ENCODE peak calls at places on chromosomes 12 and 14, in six cellular contexts. Y, F, Q, E, U and X are unnamed samples.

GRCh38 chr12:106084759-106085158 is 54.0 kb downstream of the NUAK1 start:
- DNase-seq in Y (no peak), F (no peak), Q (no peak), E (no peak), U (no peak), X (no peak)

GRCh38 chr12:29752121-29752520 is 31.6 kb downstream of the TMTC1 start:
- DNase-seq in Y (no peak), F (no peak), Q (no peak), E (no peak), U (no peak), X (no peak)

GRCh38 chr12:29164477-29165163 is 15.5 kb downstream of the FAR2 start:
- DNase-seq in Y (no peak), F (peak), Q (peak), E (peak), U (peak), X (no peak)

GRCh38 chr12:172732-173161 is 41.2 kb downstream of the SLC6A12 start:
- DNase-seq in Y (no peak), F (no peak), Q (no peak), E (no peak), U (no peak), X (no peak)

GRCh38 chr12:15629108-15629507 is 160.1 kb downstream of the EPS8 start:
- DNase-seq in Y (no peak), F (peak), Q (peak), E (peak), U (peak), X (no peak)

GRCh38 chr12:30970559-30971202 is 44.1 kb downstream of the TSPAN11 start:
- DNase-seq in Y (no peak), F (no peak), Q (no peak), E (peak), U (no peak), X (no peak)

GRCh38 chr12:113241191-113242017 is 20.1 kb downstream of the TPCN1 start:
- DNase-seq in Y (no peak), F (peak), Q (no peak), E (peak), U (peak), X (no peak)

GRCh38 chr14:87916103-87916885 is 76.7 kb downstream of the GALC start:
- DNase-seq in Y (no peak), F (no peak), Q (no peak), E (no peak), U (no peak), X (no peak)

GRCh38 chr12:106417926-106418910 is 60.7 kb downstream of the POLR3B start:
- DNase-seq in Y (no peak), F (peak), Q (no peak), E (no peak), U (peak), X (no peak)

GRCh38 chr12:119072463-119072862 is 91.1 kb downstream of the SRRM4 start:
- DNase-seq in Y (no peak), F (no peak), Q (no peak), E (no peak), U (no peak), X (no peak)

GRCh38 chr14:87899228-87899627 is 93.8 kb downstream of the GALC start:
- DNase-seq in Y (no peak), F (no peak), Q (no peak), E (no peak), U (no peak), X (no peak)

GRCh38 chr12:43896496-43896895 is 60.6 kb downstream of the TMEM117 start:
- DNase-seq in Y (no peak), F (no peak), Q (no peak), E (no peak), U (no peak), X (no peak)

GRCh38 chr12:90622431-90622830 is 332.5 kb downstream of the CCER1 start:
- DNase-seq in Y (no peak), F (peak), Q (no peak), E (peak), U (no peak), X (no peak)

GRCh38 chr12:128761305-128761880 is 62.4 kb downstream of the SLC15A4 start:
- DNase-seq in Y (no peak), F (no peak), Q (no peak), E (no peak), U (no peak), X (no peak)

GRCh38 chr12:102645968-102646367 is 165.6 kb upstream of the IGF1 start:
- DNase-seq in Y (no peak), F (no peak), Q (no peak), E (no peak), U (no peak), X (no peak)

GRCh38 chr14:61517861-61518802 is 177.2 kb upstream of the HIF1A start:
- DNase-seq in Y (no peak), F (no peak), Q (peak), E (peak), U (no peak), X (no peak)

GRCh38 chr12:53757095-53757770 is 5.5 kb upstream of the CISTR start:
- DNase-seq in Y (peak), F (peak), Q (peak), E (peak), U (no peak), X (no peak)

GRCh38 chr14:95519699-95520098 is 3.2 kb upstream of the SYNE3 start:
- DNase-seq in Y (peak), F (peak), Q (peak), E (peak), U (peak), X (no peak)

GRCh38 chr12:48026081-48026827 is 22.0 kb upstream of the COL2A1 start:
- DNase-seq in Y (no peak), F (no peak), Q (no peak), E (no peak), U (no peak), X (no peak)

GRCh38 chr12:76559277-76560082 is at the start of gene OSBPL8:
- DNase-seq in Y (peak), F (peak), Q (peak), E (peak), U (peak), X (peak)
- TF ChIP-seq CTCF in Y (peak), F (no peak), Q (no peak), E (no peak), U (no peak), X (no peak)

GRCh38 chr12:69284131-69284530 is 44.8 kb downstream of the CPSF6 start:
- DNase-seq in Y (peak), F (peak), Q (peak), E (peak), U (no peak), X (peak)
- TF ChIP-seq CTCF in Y (no peak), F (peak), Q (no peak), E (no peak), U (peak), X (no peak)

DNA sequence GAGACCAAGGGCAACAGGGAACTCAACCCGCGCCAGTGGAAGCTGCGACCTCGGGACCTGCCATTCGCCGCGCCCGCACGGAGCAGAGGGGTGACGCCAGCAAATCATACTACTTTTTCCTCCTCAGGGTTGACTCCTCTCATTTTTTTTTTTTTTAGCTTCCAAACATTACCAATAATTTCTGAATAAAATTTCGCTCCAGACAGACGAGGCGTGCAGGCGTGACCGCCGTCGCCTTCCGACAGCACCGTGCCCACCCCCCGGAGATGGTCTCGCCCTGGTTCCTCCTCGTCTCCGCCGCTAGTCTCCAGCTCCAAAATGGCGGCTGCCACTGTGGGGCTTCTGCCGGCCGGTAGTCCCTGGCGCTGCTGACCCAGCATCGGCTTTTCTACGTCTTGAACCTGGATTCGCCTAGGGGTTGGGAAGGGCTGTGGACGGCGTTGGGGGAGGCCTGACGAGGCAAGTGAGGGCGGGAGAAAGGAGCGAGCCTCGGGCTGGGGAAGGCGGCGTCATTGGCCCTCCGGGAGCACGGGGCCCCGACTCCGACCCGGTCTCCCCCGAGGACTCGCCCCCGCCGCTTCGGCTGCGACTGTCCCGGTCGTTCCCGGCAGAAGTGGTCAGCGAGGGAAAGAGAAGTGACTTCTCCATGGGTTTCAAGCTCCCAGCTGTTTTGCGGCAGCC is at the start of the genes CPSF2 and NDUFB1:
- DNase-seq in Y (peak), F (peak), Q (peak), E (peak), U (no peak), X (peak)
- TF ChIP-seq CTCF in Y (no peak), F (no peak), Q (no peak), E (no peak), U (no peak), X (no peak)

GRCh38 chr14:40417777-40418401 is 985.7 kb upstream of the FBXO33 start:
- DNase-seq in Y (no peak), F (peak), Q (peak), E (no peak), U (no peak), X (no peak)
- TF ChIP-seq CTCF in Y (peak), F (peak), Q (peak), E (peak), U (no peak), X (peak)

GRCh38 chr14:97777622-97778021 is 980.4 kb downstream of the VRK1 start:
- DNase-seq in Y (no peak), F (no peak), Q (no peak), E (no peak), U (no peak), X (no peak)

GRCh38 chr14:97783001-97783400 is 985.8 kb downstream of the VRK1 start:
- DNase-seq in Y (no peak), F (no peak), Q (no peak), E (no peak), U (no peak), X (no peak)

GRCh38 chr14:97779140-97779539 is 982.0 kb downstream of the VRK1 start:
- DNase-seq in Y (no peak), F (no peak), Q (no peak), E (no peak), U (no peak), X (no peak)

GRCh38 chr14:97781961-97782360 is 984.8 kb downstream of the VRK1 start:
- DNase-seq in Y (no peak), F (no peak), Q (no peak), E (no peak), U (no peak), X (no peak)

DNA sequence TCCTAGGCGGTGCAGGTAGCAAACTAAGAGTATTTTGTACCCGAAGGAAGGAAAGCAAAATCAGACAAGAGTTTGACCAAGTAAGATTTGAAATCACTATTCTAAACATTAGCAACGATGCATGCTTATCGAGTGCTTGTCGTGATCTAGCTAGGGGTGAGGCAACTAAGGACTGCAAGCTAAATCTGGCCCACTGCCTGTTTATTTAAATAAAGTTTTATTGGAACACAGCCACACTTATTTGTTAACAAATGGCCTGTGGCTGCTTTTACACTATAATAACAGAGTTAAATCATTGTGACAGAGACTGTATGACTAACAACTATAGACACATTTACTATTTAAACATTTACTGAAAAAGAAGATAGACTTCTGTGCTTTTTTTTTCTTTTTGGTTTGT is 983.6 kb downstream of the VRK1 start:
- DNase-seq in Y (no peak), F (no peak), Q (no peak), E (no peak), U (no peak), X (no peak)
- TF ChIP-seq CTCF in Y (no peak), F (no peak), Q (no peak), E (no peak), U (no peak), X (no peak)

GRCh38 chr14:33499687-33500086 is 451.2 kb downstream of the EGLN3 start:
- DNase-seq in Y (no peak), F (no peak), Q (no peak), E (peak), U (no peak), X (no peak)
- TF ChIP-seq CTCF in Y (no peak), F (no peak), Q (no peak), E (no peak), U (no peak), X (no peak)

GRCh38 chr12:7642876-7643309 is 22.8 kb downstream of the APOBEC1 start:
- DNase-seq in Y (no peak), F (peak), Q (no peak), E (peak), U (no peak), X (no peak)
- TF ChIP-seq CTCF in Y (peak), F (peak), Q (peak), E (peak), U (peak), X (peak)

DNA sequence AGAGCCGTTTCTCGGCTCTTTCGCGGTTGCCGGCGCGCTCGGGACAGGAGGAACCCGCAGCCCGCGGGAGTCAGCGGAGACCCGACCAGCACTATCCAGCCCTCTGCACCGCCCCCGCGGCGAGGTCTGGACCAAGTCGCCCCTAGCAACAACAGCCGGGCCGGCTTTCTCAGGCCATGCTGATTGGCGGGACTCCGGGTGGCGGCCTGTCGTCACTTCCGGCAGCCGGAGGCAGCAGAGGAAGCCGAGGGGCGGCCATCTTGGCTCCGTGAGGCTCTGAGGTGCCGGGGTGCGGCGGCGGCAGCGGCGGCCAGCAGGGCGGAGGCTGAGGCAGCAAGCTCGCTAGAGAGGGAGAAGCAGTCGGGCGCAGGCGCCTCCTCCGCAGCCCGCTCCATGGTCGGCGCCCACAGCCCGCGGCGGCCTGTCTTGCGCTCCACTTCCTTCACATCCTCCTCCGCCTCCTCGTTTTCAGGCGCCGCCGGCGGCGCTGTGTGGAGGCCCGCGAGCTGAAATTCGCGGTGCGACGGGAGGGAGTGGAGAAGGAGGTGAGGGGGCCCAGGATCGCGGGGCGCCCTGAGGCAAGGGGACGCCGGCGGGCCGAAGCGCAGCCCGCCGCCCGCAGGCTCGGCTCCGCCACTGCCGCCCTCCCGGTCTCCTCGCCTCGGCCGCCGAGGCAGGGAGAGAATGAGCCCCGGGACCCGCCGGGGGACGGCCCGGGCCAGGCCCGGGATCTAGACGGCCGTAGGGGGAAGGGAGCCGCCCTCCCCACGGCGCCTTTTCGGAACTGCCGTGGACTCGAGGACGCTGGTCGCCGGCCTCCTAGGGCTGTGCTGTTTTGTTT is at the start of gene MARK3:
- DNase-seq in Y (peak), F (peak), Q (peak), E (peak), U (peak), X (peak)
- TF ChIP-seq CTCF in Y (peak), F (no peak), Q (peak), E (peak), U (no peak), X (no peak)